ENCODE peak calls at places on chromosomes 16 and 17, in ten cellular contexts. One of them, this sample, is unnamed.

GRCh38 chr17:41957058-41957868 is 9.3 kb upstream of the CNP start:
- DNase-seq in GM23248: no peak
- DNase-seq in activated naive CD8-positive, alpha-beta T cell treated with anti-CD3 and anti-CD28 coated beads, Interleukin-2, amount 50 U/mL, for 24 hours: no peak
- DNase-seq in GM19239: no peak
- DNase-seq in astrocyte of the hippocampus: no peak
- DNase-seq in stimulated activated CD4-positive, alpha-beta T cell treated with anti-CD3 and anti-CD28 coated beads, Interleukin-1b, Interleukin-23, amount 100 ng/mL, for 1 hour: no peak
- DNase-seq in lower lobe of right lung: no peak
- DNase-seq in hepatic stellate cell: no peak
- DNase-seq in RPMI7951: no peak
- DNase-seq in activated CD4-positive, alpha-beta T cell treated with anti-CD3 and anti-CD28 coated beads for 24 hours: no peak
- DNase-seq in this sample: no peak

GRCh38 chr17:76164331-76164730 is 23.3 kb upstream of the FOXJ1 start:
- DNase-seq in activated naive CD8-positive, alpha-beta T cell treated with anti-CD3 and anti-CD28 coated beads, Interleukin-2, amount 50 U/mL, for 24 hours: no peak
- DNase-seq in GM23248: no peak
- DNase-seq in GM19239: no peak
- DNase-seq in RPMI7951: no peak
- DNase-seq in activated CD4-positive, alpha-beta T cell treated with anti-CD3 and anti-CD28 coated beads for 24 hours: no peak
- DNase-seq in lower lobe of right lung: no peak
- DNase-seq in hepatic stellate cell: no peak
- DNase-seq in stimulated activated CD4-positive, alpha-beta T cell treated with anti-CD3 and anti-CD28 coated beads, Interleukin-1b, Interleukin-23, amount 100 ng/mL, for 1 hour: no peak
- DNase-seq in astrocyte of the hippocampus: no peak
- DNase-seq in this sample: no peak

GRCh38 chr17:75535871-75536270 is 10.4 kb downstream of the LLGL2 start:
- DNase-seq in hepatic stellate cell: no peak
- DNase-seq in activated CD4-positive, alpha-beta T cell treated with anti-CD3 and anti-CD28 coated beads for 24 hours: no peak
- DNase-seq in astrocyte of the hippocampus: no peak
- DNase-seq in GM19239: no peak
- DNase-seq in RPMI7951: no peak
- DNase-seq in stimulated activated CD4-positive, alpha-beta T cell treated with anti-CD3 and anti-CD28 coated beads, Interleukin-1b, Interleukin-23, amount 100 ng/mL, for 1 hour: no peak
- DNase-seq in lower lobe of right lung: no peak
- DNase-seq in GM23248: no peak
- DNase-seq in activated naive CD8-positive, alpha-beta T cell treated with anti-CD3 and anti-CD28 coated beads, Interleukin-2, amount 50 U/mL, for 24 hours: no peak
- DNase-seq in this sample: no peak

GRCh38 chr16:24508614-24509013 is 30.8 kb upstream of the RBBP6 start:
- DNase-seq in stimulated activated CD4-positive, alpha-beta T cell treated with anti-CD3 and anti-CD28 coated beads, Interleukin-1b, Interleukin-23, amount 100 ng/mL, for 1 hour: no peak
- DNase-seq in GM23248: peak
- DNase-seq in GM19239: no peak
- DNase-seq in activated naive CD8-positive, alpha-beta T cell treated with anti-CD3 and anti-CD28 coated beads, Interleukin-2, amount 50 U/mL, for 24 hours: no peak
- DNase-seq in lower lobe of right lung: no peak
- DNase-seq in activated CD4-positive, alpha-beta T cell treated with anti-CD3 and anti-CD28 coated beads for 24 hours: no peak
- DNase-seq in hepatic stellate cell: no peak
- DNase-seq in astrocyte of the hippocampus: peak
- DNase-seq in RPMI7951: peak
- DNase-seq in this sample: no peak

GRCh38 chr16:27323781-27324561 is 10.2 kb downstream of the IL4R start:
- DNase-seq in astrocyte of the hippocampus: no peak
- DNase-seq in GM19239: no peak
- DNase-seq in activated CD4-positive, alpha-beta T cell treated with anti-CD3 and anti-CD28 coated beads for 24 hours: no peak
- DNase-seq in lower lobe of right lung: no peak
- DNase-seq in GM23248: no peak
- DNase-seq in RPMI7951: no peak
- DNase-seq in hepatic stellate cell: no peak
- DNase-seq in stimulated activated CD4-positive, alpha-beta T cell treated with anti-CD3 and anti-CD28 coated beads, Interleukin-1b, Interleukin-23, amount 100 ng/mL, for 1 hour: no peak
- DNase-seq in activated naive CD8-positive, alpha-beta T cell treated with anti-CD3 and anti-CD28 coated beads, Interleukin-2, amount 50 U/mL, for 24 hours: no peak
- DNase-seq in this sample: no peak

GRCh38 chr17:77436058-77436442 is 295.3 kb downstream of the SEC14L1 start:
- DNase-seq in GM23248: peak
- DNase-seq in astrocyte of the hippocampus: no peak
- DNase-seq in stimulated activated CD4-positive, alpha-beta T cell treated with anti-CD3 and anti-CD28 coated beads, Interleukin-1b, Interleukin-23, amount 100 ng/mL, for 1 hour: no peak
- DNase-seq in hepatic stellate cell: peak
- DNase-seq in activated CD4-positive, alpha-beta T cell treated with anti-CD3 and anti-CD28 coated beads for 24 hours: no peak
- DNase-seq in activated naive CD8-positive, alpha-beta T cell treated with anti-CD3 and anti-CD28 coated beads, Interleukin-2, amount 50 U/mL, for 24 hours: peak
- DNase-seq in GM19239: no peak
- DNase-seq in RPMI7951: no peak
- DNase-seq in lower lobe of right lung: no peak
- DNase-seq in this sample: no peak

GRCh38 chr17:1252203-1252608 is 18.0 kb upstream of the BHLHA9 start:
- DNase-seq in hepatic stellate cell: no peak
- DNase-seq in GM19239: no peak
- DNase-seq in GM23248: peak
- DNase-seq in lower lobe of right lung: no peak
- DNase-seq in activated naive CD8-positive, alpha-beta T cell treated with anti-CD3 and anti-CD28 coated beads, Interleukin-2, amount 50 U/mL, for 24 hours: no peak
- DNase-seq in RPMI7951: no peak
- DNase-seq in astrocyte of the hippocampus: no peak
- DNase-seq in activated CD4-positive, alpha-beta T cell treated with anti-CD3 and anti-CD28 coated beads for 24 hours: no peak
- DNase-seq in stimulated activated CD4-positive, alpha-beta T cell treated with anti-CD3 and anti-CD28 coated beads, Interleukin-1b, Interleukin-23, amount 100 ng/mL, for 1 hour: no peak
- DNase-seq in this sample: no peak

GRCh38 chr16:88785106-88785924 is at the start of gene PIEZO1:
- DNase-seq in RPMI7951: peak
- DNase-seq in GM23248: peak
- DNase-seq in activated naive CD8-positive, alpha-beta T cell treated with anti-CD3 and anti-CD28 coated beads, Interleukin-2, amount 50 U/mL, for 24 hours: peak
- DNase-seq in GM19239: no peak
- DNase-seq in lower lobe of right lung: peak
- DNase-seq in astrocyte of the hippocampus: peak
- DNase-seq in stimulated activated CD4-positive, alpha-beta T cell treated with anti-CD3 and anti-CD28 coated beads, Interleukin-1b, Interleukin-23, amount 100 ng/mL, for 1 hour: peak
- DNase-seq in activated CD4-positive, alpha-beta T cell treated with anti-CD3 and anti-CD28 coated beads for 24 hours: peak
- DNase-seq in hepatic stellate cell: peak
- DNase-seq in this sample: peak

GRCh38 chr17:72516772-72517399 is 396.1 kb downstream of the SOX9 start:
- DNase-seq in stimulated activated CD4-positive, alpha-beta T cell treated with anti-CD3 and anti-CD28 coated beads, Interleukin-1b, Interleukin-23, amount 100 ng/mL, for 1 hour: no peak
- DNase-seq in GM19239: no peak
- DNase-seq in activated naive CD8-positive, alpha-beta T cell treated with anti-CD3 and anti-CD28 coated beads, Interleukin-2, amount 50 U/mL, for 24 hours: no peak
- DNase-seq in astrocyte of the hippocampus: peak
- DNase-seq in RPMI7951: peak
- DNase-seq in activated CD4-positive, alpha-beta T cell treated with anti-CD3 and anti-CD28 coated beads for 24 hours: no peak
- DNase-seq in lower lobe of right lung: no peak
- DNase-seq in GM23248: peak
- DNase-seq in hepatic stellate cell: no peak
- DNase-seq in this sample: no peak

GRCh38 chr16:51556694-51557327 is 405.7 kb upstream of the SALL1 start:
- DNase-seq in GM23248: peak
- DNase-seq in activated CD4-positive, alpha-beta T cell treated with anti-CD3 and anti-CD28 coated beads for 24 hours: no peak
- DNase-seq in GM19239: no peak
- DNase-seq in lower lobe of right lung: no peak
- DNase-seq in stimulated activated CD4-positive, alpha-beta T cell treated with anti-CD3 and anti-CD28 coated beads, Interleukin-1b, Interleukin-23, amount 100 ng/mL, for 1 hour: no peak
- DNase-seq in hepatic stellate cell: no peak
- DNase-seq in astrocyte of the hippocampus: peak
- DNase-seq in RPMI7951: peak
- DNase-seq in activated naive CD8-positive, alpha-beta T cell treated with anti-CD3 and anti-CD28 coated beads, Interleukin-2, amount 50 U/mL, for 24 hours: no peak
- DNase-seq in this sample: no peak

GRCh38 chr17:50147841-50148225 is 2.6 kb downstream of the PPP1R9B start:
- DNase-seq in astrocyte of the hippocampus: peak
- DNase-seq in GM23248: peak
- DNase-seq in activated CD4-positive, alpha-beta T cell treated with anti-CD3 and anti-CD28 coated beads for 24 hours: no peak
- DNase-seq in hepatic stellate cell: peak
- DNase-seq in RPMI7951: peak
- DNase-seq in stimulated activated CD4-positive, alpha-beta T cell treated with anti-CD3 and anti-CD28 coated beads, Interleukin-1b, Interleukin-23, amount 100 ng/mL, for 1 hour: no peak
- DNase-seq in activated naive CD8-positive, alpha-beta T cell treated with anti-CD3 and anti-CD28 coated beads, Interleukin-2, amount 50 U/mL, for 24 hours: peak
- DNase-seq in GM19239: no peak
- DNase-seq in lower lobe of right lung: no peak
- DNase-seq in this sample: no peak

GRCh38 chr16:9870962-9871361 is 311.3 kb downstream of the GRIN2A start:
- DNase-seq in hepatic stellate cell: no peak
- DNase-seq in activated CD4-positive, alpha-beta T cell treated with anti-CD3 and anti-CD28 coated beads for 24 hours: no peak
- DNase-seq in GM19239: no peak
- DNase-seq in lower lobe of right lung: no peak
- DNase-seq in activated naive CD8-positive, alpha-beta T cell treated with anti-CD3 and anti-CD28 coated beads, Interleukin-2, amount 50 U/mL, for 24 hours: no peak
- DNase-seq in stimulated activated CD4-positive, alpha-beta T cell treated with anti-CD3 and anti-CD28 coated beads, Interleukin-1b, Interleukin-23, amount 100 ng/mL, for 1 hour: no peak
- DNase-seq in GM23248: no peak
- DNase-seq in RPMI7951: no peak
- DNase-seq in astrocyte of the hippocampus: no peak
- DNase-seq in this sample: no peak

GRCh38 chr16:19884021-19884485 is 595 bp downstream of the GPRC5B start:
- DNase-seq in hepatic stellate cell: no peak
- DNase-seq in RPMI7951: no peak
- DNase-seq in activated CD4-positive, alpha-beta T cell treated with anti-CD3 and anti-CD28 coated beads for 24 hours: no peak
- DNase-seq in GM23248: peak
- DNase-seq in activated naive CD8-positive, alpha-beta T cell treated with anti-CD3 and anti-CD28 coated beads, Interleukin-2, amount 50 U/mL, for 24 hours: no peak
- DNase-seq in stimulated activated CD4-positive, alpha-beta T cell treated with anti-CD3 and anti-CD28 coated beads, Interleukin-1b, Interleukin-23, amount 100 ng/mL, for 1 hour: no peak
- DNase-seq in GM19239: no peak
- DNase-seq in lower lobe of right lung: peak
- DNase-seq in astrocyte of the hippocampus: peak
- DNase-seq in this sample: no peak

GRCh38 chr17:15945493-15946209 is 721 bp downstream of the ADORA2B start:
- DNase-seq in RPMI7951: no peak
- DNase-seq in hepatic stellate cell: no peak
- DNase-seq in lower lobe of right lung: peak
- DNase-seq in activated naive CD8-positive, alpha-beta T cell treated with anti-CD3 and anti-CD28 coated beads, Interleukin-2, amount 50 U/mL, for 24 hours: peak
- DNase-seq in activated CD4-positive, alpha-beta T cell treated with anti-CD3 and anti-CD28 coated beads for 24 hours: no peak
- DNase-seq in GM19239: no peak
- DNase-seq in astrocyte of the hippocampus: peak
- DNase-seq in stimulated activated CD4-positive, alpha-beta T cell treated with anti-CD3 and anti-CD28 coated beads, Interleukin-1b, Interleukin-23, amount 100 ng/mL, for 1 hour: no peak
- DNase-seq in GM23248: peak
- DNase-seq in this sample: no peak

GRCh38 chr17:4477286-4477791 is 21.3 kb upstream of the SPNS2 start:
- DNase-seq in GM19239: no peak
- DNase-seq in activated naive CD8-positive, alpha-beta T cell treated with anti-CD3 and anti-CD28 coated beads, Interleukin-2, amount 50 U/mL, for 24 hours: no peak
- DNase-seq in GM23248: peak
- DNase-seq in RPMI7951: no peak
- DNase-seq in lower lobe of right lung: no peak
- DNase-seq in activated CD4-positive, alpha-beta T cell treated with anti-CD3 and anti-CD28 coated beads for 24 hours: no peak
- DNase-seq in stimulated activated CD4-positive, alpha-beta T cell treated with anti-CD3 and anti-CD28 coated beads, Interleukin-1b, Interleukin-23, amount 100 ng/mL, for 1 hour: no peak
- DNase-seq in astrocyte of the hippocampus: no peak
- DNase-seq in hepatic stellate cell: no peak
- DNase-seq in this sample: no peak

GRCh38 chr16:15907863-15908478 is 19.6 kb upstream of the CEP20 start:
- DNase-seq in GM23248: peak
- DNase-seq in lower lobe of right lung: no peak
- DNase-seq in astrocyte of the hippocampus: no peak
- DNase-seq in stimulated activated CD4-positive, alpha-beta T cell treated with anti-CD3 and anti-CD28 coated beads, Interleukin-1b, Interleukin-23, amount 100 ng/mL, for 1 hour: no peak
- DNase-seq in RPMI7951: peak
- DNase-seq in GM19239: peak
- DNase-seq in activated CD4-positive, alpha-beta T cell treated with anti-CD3 and anti-CD28 coated beads for 24 hours: no peak
- DNase-seq in activated naive CD8-positive, alpha-beta T cell treated with anti-CD3 and anti-CD28 coated beads, Interleukin-2, amount 50 U/mL, for 24 hours: peak
- DNase-seq in hepatic stellate cell: peak
- DNase-seq in this sample: peak

GRCh38 chr17:67942810-67943209 is 53.5 kb downstream of the C17orf58 start:
- DNase-seq in RPMI7951: peak
- DNase-seq in astrocyte of the hippocampus: peak
- DNase-seq in activated naive CD8-positive, alpha-beta T cell treated with anti-CD3 and anti-CD28 coated beads, Interleukin-2, amount 50 U/mL, for 24 hours: no peak
- DNase-seq in GM19239: no peak
- DNase-seq in hepatic stellate cell: no peak
- DNase-seq in lower lobe of right lung: no peak
- DNase-seq in GM23248: peak
- DNase-seq in stimulated activated CD4-positive, alpha-beta T cell treated with anti-CD3 and anti-CD28 coated beads, Interleukin-1b, Interleukin-23, amount 100 ng/mL, for 1 hour: no peak
- DNase-seq in activated CD4-positive, alpha-beta T cell treated with anti-CD3 and anti-CD28 coated beads for 24 hours: no peak
- DNase-seq in this sample: peak

GRCh38 chr17:55308613-55309332 is 44.0 kb downstream of the HLF start:
- DNase-seq in stimulated activated CD4-positive, alpha-beta T cell treated with anti-CD3 and anti-CD28 coated beads, Interleukin-1b, Interleukin-23, amount 100 ng/mL, for 1 hour: no peak
- DNase-seq in RPMI7951: no peak
- DNase-seq in GM23248: no peak
- DNase-seq in GM19239: no peak
- DNase-seq in activated CD4-positive, alpha-beta T cell treated with anti-CD3 and anti-CD28 coated beads for 24 hours: no peak
- DNase-seq in astrocyte of the hippocampus: no peak
- DNase-seq in activated naive CD8-positive, alpha-beta T cell treated with anti-CD3 and anti-CD28 coated beads, Interleukin-2, amount 50 U/mL, for 24 hours: no peak
- DNase-seq in lower lobe of right lung: no peak
- DNase-seq in hepatic stellate cell: no peak
- DNase-seq in this sample: no peak

GRCh38 chr16:57867000-57867561 is 64.8 kb upstream of the KIFC3 start:
- DNase-seq in RPMI7951: no peak
- DNase-seq in hepatic stellate cell: no peak
- DNase-seq in astrocyte of the hippocampus: no peak
- DNase-seq in GM19239: no peak
- DNase-seq in activated CD4-positive, alpha-beta T cell treated with anti-CD3 and anti-CD28 coated beads for 24 hours: no peak
- DNase-seq in activated naive CD8-positive, alpha-beta T cell treated with anti-CD3 and anti-CD28 coated beads, Interleukin-2, amount 50 U/mL, for 24 hours: no peak
- DNase-seq in lower lobe of right lung: no peak
- DNase-seq in GM23248: no peak
- DNase-seq in stimulated activated CD4-positive, alpha-beta T cell treated with anti-CD3 and anti-CD28 coated beads, Interleukin-1b, Interleukin-23, amount 100 ng/mL, for 1 hour: no peak
- DNase-seq in this sample: no peak

GRCh38 chr17:43814714-43815113 is 18.2 kb downstream of the MPP3 start:
- DNase-seq in GM23248: peak
- DNase-seq in astrocyte of the hippocampus: peak
- DNase-seq in hepatic stellate cell: peak
- DNase-seq in stimulated activated CD4-positive, alpha-beta T cell treated with anti-CD3 and anti-CD28 coated beads, Interleukin-1b, Interleukin-23, amount 100 ng/mL, for 1 hour: no peak
- DNase-seq in activated naive CD8-positive, alpha-beta T cell treated with anti-CD3 and anti-CD28 coated beads, Interleukin-2, amount 50 U/mL, for 24 hours: no peak
- DNase-seq in RPMI7951: peak
- DNase-seq in GM19239: no peak
- DNase-seq in lower lobe of right lung: no peak
- DNase-seq in activated CD4-positive, alpha-beta T cell treated with anti-CD3 and anti-CD28 coated beads for 24 hours: no peak
- DNase-seq in this sample: no peak

GRCh38 chr16:53369921-53370320 is 64.3 kb upstream of the RBL2 start:
- DNase-seq in stimulated activated CD4-positive, alpha-beta T cell treated with anti-CD3 and anti-CD28 coated beads, Interleukin-1b, Interleukin-23, amount 100 ng/mL, for 1 hour: no peak
- DNase-seq in activated naive CD8-positive, alpha-beta T cell treated with anti-CD3 and anti-CD28 coated beads, Interleukin-2, amount 50 U/mL, for 24 hours: no peak
- DNase-seq in GM23248: peak
- DNase-seq in astrocyte of the hippocampus: no peak
- DNase-seq in lower lobe of right lung: no peak
- DNase-seq in activated CD4-positive, alpha-beta T cell treated with anti-CD3 and anti-CD28 coated beads for 24 hours: no peak
- DNase-seq in RPMI7951: no peak
- DNase-seq in hepatic stellate cell: no peak
- DNase-seq in GM19239: no peak
- DNase-seq in this sample: no peak

GRCh38 chr17:83203472-83204221 is 124.2 kb downstream of the METRNL start:
- DNase-seq in RPMI7951: no peak
- DNase-seq in lower lobe of right lung: peak
- DNase-seq in activated CD4-positive, alpha-beta T cell treated with anti-CD3 and anti-CD28 coated beads for 24 hours: no peak
- DNase-seq in astrocyte of the hippocampus: no peak
- DNase-seq in GM19239: no peak
- DNase-seq in activated naive CD8-positive, alpha-beta T cell treated with anti-CD3 and anti-CD28 coated beads, Interleukin-2, amount 50 U/mL, for 24 hours: peak
- DNase-seq in hepatic stellate cell: no peak
- DNase-seq in stimulated activated CD4-positive, alpha-beta T cell treated with anti-CD3 and anti-CD28 coated beads, Interleukin-1b, Interleukin-23, amount 100 ng/mL, for 1 hour: no peak
- DNase-seq in GM23248: peak
- DNase-seq in this sample: no peak

GRCh38 chr17:34391241-34391640 is 28.2 kb upstream of the CCL1 start:
- DNase-seq in GM19239: no peak
- DNase-seq in astrocyte of the hippocampus: no peak
- DNase-seq in lower lobe of right lung: no peak
- DNase-seq in hepatic stellate cell: no peak
- DNase-seq in RPMI7951: no peak
- DNase-seq in activated CD4-positive, alpha-beta T cell treated with anti-CD3 and anti-CD28 coated beads for 24 hours: no peak
- DNase-seq in stimulated activated CD4-positive, alpha-beta T cell treated with anti-CD3 and anti-CD28 coated beads, Interleukin-1b, Interleukin-23, amount 100 ng/mL, for 1 hour: no peak
- DNase-seq in GM23248: no peak
- DNase-seq in activated naive CD8-positive, alpha-beta T cell treated with anti-CD3 and anti-CD28 coated beads, Interleukin-2, amount 50 U/mL, for 24 hours: no peak
- DNase-seq in this sample: no peak

GRCh38 chr17:17966399-17966798 is 5.8 kb downstream of the TOM1L2 start:
- DNase-seq in hepatic stellate cell: no peak
- DNase-seq in stimulated activated CD4-positive, alpha-beta T cell treated with anti-CD3 and anti-CD28 coated beads, Interleukin-1b, Interleukin-23, amount 100 ng/mL, for 1 hour: no peak
- DNase-seq in GM23248: no peak
- DNase-seq in lower lobe of right lung: no peak
- DNase-seq in RPMI7951: no peak
- DNase-seq in GM19239: no peak
- DNase-seq in astrocyte of the hippocampus: no peak
- DNase-seq in activated naive CD8-positive, alpha-beta T cell treated with anti-CD3 and anti-CD28 coated beads, Interleukin-2, amount 50 U/mL, for 24 hours: no peak
- DNase-seq in activated CD4-positive, alpha-beta T cell treated with anti-CD3 and anti-CD28 coated beads for 24 hours: no peak
- DNase-seq in this sample: no peak

GRCh38 chr16:86517652-86518258 is 7.4 kb downstream of the FOXF1 start:
- DNase-seq in stimulated activated CD4-positive, alpha-beta T cell treated with anti-CD3 and anti-CD28 coated beads, Interleukin-1b, Interleukin-23, amount 100 ng/mL, for 1 hour: no peak
- DNase-seq in activated CD4-positive, alpha-beta T cell treated with anti-CD3 and anti-CD28 coated beads for 24 hours: no peak
- DNase-seq in astrocyte of the hippocampus: peak
- DNase-seq in lower lobe of right lung: no peak
- DNase-seq in RPMI7951: peak
- DNase-seq in GM19239: no peak
- DNase-seq in hepatic stellate cell: peak
- DNase-seq in GM23248: peak
- DNase-seq in activated naive CD8-positive, alpha-beta T cell treated with anti-CD3 and anti-CD28 coated beads, Interleukin-2, amount 50 U/mL, for 24 hours: peak
- DNase-seq in this sample: peak

GRCh38 chr17:65629234-65629690 is 67.8 kb upstream of the AXIN2 start:
- DNase-seq in activated naive CD8-positive, alpha-beta T cell treated with anti-CD3 and anti-CD28 coated beads, Interleukin-2, amount 50 U/mL, for 24 hours: no peak
- DNase-seq in stimulated activated CD4-positive, alpha-beta T cell treated with anti-CD3 and anti-CD28 coated beads, Interleukin-1b, Interleukin-23, amount 100 ng/mL, for 1 hour: no peak
- DNase-seq in activated CD4-positive, alpha-beta T cell treated with anti-CD3 and anti-CD28 coated beads for 24 hours: no peak
- DNase-seq in RPMI7951: no peak
- DNase-seq in hepatic stellate cell: no peak
- DNase-seq in astrocyte of the hippocampus: peak
- DNase-seq in GM23248: no peak
- DNase-seq in lower lobe of right lung: no peak
- DNase-seq in GM19239: no peak
- DNase-seq in this sample: no peak

GRCh38 chr17:18285296-18285695 is 24.8 kb downstream of the MIEF2 start:
- DNase-seq in activated naive CD8-positive, alpha-beta T cell treated with anti-CD3 and anti-CD28 coated beads, Interleukin-2, amount 50 U/mL, for 24 hours: no peak
- DNase-seq in hepatic stellate cell: no peak
- DNase-seq in lower lobe of right lung: no peak
- DNase-seq in stimulated activated CD4-positive, alpha-beta T cell treated with anti-CD3 and anti-CD28 coated beads, Interleukin-1b, Interleukin-23, amount 100 ng/mL, for 1 hour: no peak
- DNase-seq in GM23248: no peak
- DNase-seq in RPMI7951: no peak
- DNase-seq in GM19239: no peak
- DNase-seq in activated CD4-positive, alpha-beta T cell treated with anti-CD3 and anti-CD28 coated beads for 24 hours: no peak
- DNase-seq in astrocyte of the hippocampus: no peak
- DNase-seq in this sample: no peak

GRCh38 chr17:50766222-50767023 is 895 bp downstream of the ANKRD40CL start:
- DNase-seq in GM19239: no peak
- DNase-seq in lower lobe of right lung: no peak
- DNase-seq in stimulated activated CD4-positive, alpha-beta T cell treated with anti-CD3 and anti-CD28 coated beads, Interleukin-1b, Interleukin-23, amount 100 ng/mL, for 1 hour: no peak
- DNase-seq in hepatic stellate cell: no peak
- DNase-seq in astrocyte of the hippocampus: no peak
- DNase-seq in activated CD4-positive, alpha-beta T cell treated with anti-CD3 and anti-CD28 coated beads for 24 hours: no peak
- DNase-seq in RPMI7951: no peak
- DNase-seq in GM23248: no peak
- DNase-seq in activated naive CD8-positive, alpha-beta T cell treated with anti-CD3 and anti-CD28 coated beads, Interleukin-2, amount 50 U/mL, for 24 hours: no peak
- DNase-seq in this sample: no peak